ENCODE peak calls at places on chromosome 12, in seven cellular contexts. E, Q, S, V, F, K and H are unnamed samples. For H3K36me3 and H3K27me3, the result is how much of the 10 kb centered on the place peaks cover.

GRCh38 chr12:47740536-47741339 is 15.4 kb upstream of the ENDOU start:
- DNase-seq in K (no peak), S (no peak), F (no peak), Q (no peak), V (no peak), E (no peak), H (no peak)

GRCh38 chr12:6226002-6226700 is 26.0 kb downstream of the CD9 start:
- DNase-seq in F (no peak), K (no peak), Q (no peak), E (no peak), S (peak), V (no peak), H (no peak)

GRCh38 chr12:128844031-128844635 is 9.1 kb upstream of the GLT1D1 start:
- DNase-seq in E (no peak), V (no peak), Q (no peak), F (peak), K (peak), S (no peak), H (no peak)

GRCh38 chr12:24562761-24563392 is 386.0 kb downstream of the BCAT1 start:
- DNase-seq in E (no peak), K (peak), F (peak), V (no peak), S (peak), Q (peak), H (peak)

GRCh38 chr12:6821674-6822433 is at the start of gene GPR162:
- DNase-seq in K (peak), F (peak), V (no peak), Q (peak), S (peak), E (no peak), H (no peak)

GRCh38 chr12:13154851-13155250 is 41.7 kb upstream of the EMP1 start:
- DNase-seq in F (no peak), E (no peak), Q (no peak), K (no peak), S (no peak), V (no peak), H (no peak)

GRCh38 chr12:20950248-20950647 is 139.7 kb downstream of the SLCO1B3 start:
- DNase-seq in V (no peak), F (no peak), Q (peak), E (no peak), S (no peak), K (peak), H (no peak)

GRCh38 chr12:46217686-46218508 is 50.9 kb downstream of the SLC38A1 start:
- DNase-seq in V (peak), S (no peak), K (no peak), E (no peak), Q (no peak), F (no peak), H (no peak)

GRCh38 chr12:89899651-89900050 is 191.0 kb upstream of the ATP2B1 start:
- DNase-seq in E (no peak), S (no peak), Q (no peak), K (peak), V (no peak), F (no peak), H (no peak)

GRCh38 chr12:91529829-91530228 is 347.2 kb upstream of the DCN start:
- DNase-seq in E (no peak), V (no peak), K (no peak), S (no peak), F (no peak), Q (peak), H (no peak)

GRCh38 chr12:80190001-80190400 is 90.7 kb downstream of the OTOGL start:
- DNase-seq in Q (no peak), F (no peak), E (no peak), S (no peak), V (no peak), K (no peak), H (no peak)

GRCh38 chr12:129607293-129607692 is 296.5 kb downstream of the TMEM132D start:
- DNase-seq in K (peak), F (no peak), Q (peak), V (no peak), S (no peak), E (no peak), H (no peak)

GRCh38 chr12:131044136-131044535 is 90.4 kb downstream of the ADGRD1 start:
- DNase-seq in E (no peak), K (no peak), F (peak), V (no peak), Q (no peak), S (no peak), H (peak)

GRCh38 chr12:108419949-108420348 is 80.8 kb upstream of the CMKLR1 start:
- DNase-seq in V (no peak), K (no peak), Q (no peak), S (no peak), F (no peak), E (no peak), H (no peak)

GRCh38 chr12:29847246-29847645 is 63.5 kb upstream of the TMTC1 start:
- DNase-seq in S (no peak), V (no peak), Q (no peak), F (no peak), K (no peak), E (no peak), H (no peak)

GRCh38 chr12:8951744-8952143 is 2.3 kb upstream of the M6PR start:
- DNase-seq in F (no peak), V (peak), E (no peak), S (no peak), K (no peak), Q (no peak), H (no peak)

GRCh38 chr12:28872654-28873268 is 276.3 kb upstream of the FAR2 start:
- DNase-seq in E (no peak), S (peak), Q (peak), K (peak), V (no peak), F (no peak), H (no peak)

GRCh38 chr12:48901278-48901677 is 24.0 kb downstream of the FKBP11 start:
- DNase-seq in K (no peak), V (no peak), E (no peak), S (no peak), Q (no peak), F (no peak), H (no peak)

GRCh38 chr12:72197790-72198189 is 74.4 kb upstream of the TRHDE start:
- DNase-seq in F (no peak), S (no peak), Q (no peak), V (no peak), E (no peak), K (no peak), H (no peak)

GRCh38 chr12:65715976-65716375 is 108.3 kb upstream of the HMGA2 start:
- DNase-seq in E (no peak), F (no peak), K (peak), Q (no peak), V (no peak), S (no peak), H (no peak)

GRCh38 chr12:57983150-57983857 is 41.9 kb downstream of the ATP23 start:
- DNase-seq in K (peak), E (peak), V (no peak), Q (peak), S (peak), F (no peak), H (no peak)

GRCh38 chr12:130873825-130874224 is 2.0 kb downstream of the RAN start:
- DNase-seq in Q (no peak), S (no peak), E (no peak), F (no peak), V (no peak), K (no peak), H (no peak)

GRCh38 chr12:115500872-115501271 is 776.6 kb downstream of the MED13L start:
- DNase-seq in S (no peak), E (no peak), Q (no peak), V (no peak), K (no peak), F (no peak), H (no peak)

GRCh38 chr12:18246057-18246456 is 15.3 kb upstream of the PIK3C2G start:
- DNase-seq in E (no peak), S (no peak), F (no peak), V (no peak), Q (no peak), K (peak), H (no peak)
- TF ChIP-seq CTCF in E (peak), S (no peak), F (no peak), V (no peak), Q (peak), K (peak), H (no peak)

GRCh38 chr12:132657004-132657727 is 30.0 kb downstream of the POLE start:
- DNase-seq in V (no peak), Q (no peak), S (no peak), K (no peak), E (no peak), F (no peak), H (no peak)
- H3K36me3 ChIP-seq in V (under half), Q (under half), S (under half), K (half or more), E (under half), F (half or more), H (half or more)

DNA sequence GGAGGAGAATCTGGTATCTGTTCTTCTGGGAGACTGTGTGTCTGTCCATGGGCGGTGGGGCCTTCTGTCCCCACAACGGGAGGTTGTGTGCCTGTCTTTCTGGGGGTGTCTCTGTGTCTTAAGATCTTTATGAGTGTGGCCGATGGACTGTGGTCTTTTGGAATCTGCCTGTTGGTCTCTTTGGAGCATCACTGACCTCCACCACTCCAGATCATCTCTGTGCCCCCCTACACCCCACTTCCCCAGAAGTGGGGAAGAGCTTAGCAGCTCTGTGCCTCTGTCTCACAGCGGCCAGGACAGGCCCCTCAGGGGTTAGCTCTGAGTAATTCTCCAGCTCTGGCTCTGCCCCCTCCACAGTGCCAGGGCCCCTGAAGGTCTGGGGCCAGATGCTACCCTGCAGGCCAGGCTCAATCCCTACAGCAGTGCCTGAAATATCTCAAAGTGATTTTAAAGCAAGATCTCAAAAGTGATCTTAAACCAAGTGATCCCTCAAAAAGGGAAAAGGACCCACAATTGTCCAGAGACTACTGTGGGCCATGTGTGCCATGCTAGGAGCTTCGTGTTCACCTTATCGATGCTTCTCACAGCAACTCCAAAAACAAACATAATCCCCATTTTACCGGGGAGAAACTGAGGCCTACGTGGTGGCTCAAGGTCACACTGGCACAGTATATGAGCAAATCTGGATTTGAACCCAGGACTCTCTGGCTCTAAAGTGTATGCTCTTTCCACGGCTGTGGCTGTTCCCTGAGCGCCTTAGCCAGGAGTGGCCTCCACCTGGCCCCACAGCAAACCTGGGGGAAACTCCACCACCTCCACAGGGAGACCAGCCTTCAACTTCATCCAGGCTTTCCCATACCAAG is 26.0 kb upstream of the KRT78 start:
- DNase-seq in E (no peak), V (no peak), K (no peak), Q (no peak), S (no peak), F (no peak), H (no peak)
- H3K27me3 ChIP-seq in E (under half), V (under half), K (under half), Q (under half), S (under half), F (under half), H (under half)

GRCh38 chr12:98678946-98679610 is 34.0 kb downstream of the APAF1 start:
- DNase-seq in V (no peak), K (no peak), S (no peak), E (no peak), Q (no peak), F (no peak), H (no peak)

GRCh38 chr12:98679611-98680005 is 34.5 kb downstream of the APAF1 start:
- DNase-seq in Q (no peak), V (no peak), K (no peak), F (no peak), E (no peak), S (no peak), H (no peak)

GRCh38 chr12:98684199-98684598 is 39.1 kb downstream of the APAF1 start:
- DNase-seq in F (no peak), Q (no peak), K (no peak), S (no peak), V (no peak), E (no peak), H (no peak)

GRCh38 chr12:98678236-98678945 is 33.3 kb downstream of the APAF1 start:
- DNase-seq in E (no peak), V (no peak), K (peak), F (no peak), S (no peak), Q (no peak), H (no peak)
- TF ChIP-seq CTCF in E (no peak), V (no peak), K (peak), F (no peak), S (no peak), Q (no peak), H (no peak)

GRCh38 chr12:113000433-113000832 is 22.1 kb downstream of the OAS2 start:
- DNase-seq in Q (no peak), E (no peak), V (no peak), K (no peak), S (no peak), F (no peak), H (no peak)
- H3K36me3 ChIP-seq in Q (under half), E (under half), V (half or more), K (under half), S (under half), F (half or more), H (half or more)

DNA sequence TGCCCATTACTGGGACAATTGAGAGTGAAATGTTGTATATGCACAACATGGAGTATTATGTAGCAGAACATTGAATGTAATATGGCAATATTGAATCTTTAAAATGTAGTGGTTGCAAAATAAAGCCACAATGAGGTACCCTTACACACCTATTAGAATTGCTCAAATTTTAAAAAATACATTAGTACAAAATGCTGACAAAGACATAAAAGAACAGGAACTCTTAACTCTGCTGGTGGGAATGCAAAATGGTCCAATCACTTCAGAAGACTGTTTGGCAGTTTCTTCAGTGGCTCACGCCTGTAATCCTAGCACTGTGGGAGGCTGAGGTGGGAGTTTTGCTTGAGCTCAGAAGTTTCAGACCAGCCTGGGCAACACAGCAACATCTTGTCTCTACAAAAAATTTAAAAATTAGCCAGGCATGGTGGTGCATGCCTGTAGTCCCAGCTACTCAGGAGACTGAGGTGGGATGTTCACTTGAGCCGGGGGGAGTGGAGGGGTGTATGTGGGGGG is 6.8 kb upstream of the NAP1L1 start:
- DNase-seq in Q (no peak), V (no peak), F (no peak), K (no peak), S (no peak), E (no peak), H (no peak)
- H3K27me3 ChIP-seq in Q (under half), V (under half), F (under half), K (under half), S (under half), E (under half), H (under half)

DNA sequence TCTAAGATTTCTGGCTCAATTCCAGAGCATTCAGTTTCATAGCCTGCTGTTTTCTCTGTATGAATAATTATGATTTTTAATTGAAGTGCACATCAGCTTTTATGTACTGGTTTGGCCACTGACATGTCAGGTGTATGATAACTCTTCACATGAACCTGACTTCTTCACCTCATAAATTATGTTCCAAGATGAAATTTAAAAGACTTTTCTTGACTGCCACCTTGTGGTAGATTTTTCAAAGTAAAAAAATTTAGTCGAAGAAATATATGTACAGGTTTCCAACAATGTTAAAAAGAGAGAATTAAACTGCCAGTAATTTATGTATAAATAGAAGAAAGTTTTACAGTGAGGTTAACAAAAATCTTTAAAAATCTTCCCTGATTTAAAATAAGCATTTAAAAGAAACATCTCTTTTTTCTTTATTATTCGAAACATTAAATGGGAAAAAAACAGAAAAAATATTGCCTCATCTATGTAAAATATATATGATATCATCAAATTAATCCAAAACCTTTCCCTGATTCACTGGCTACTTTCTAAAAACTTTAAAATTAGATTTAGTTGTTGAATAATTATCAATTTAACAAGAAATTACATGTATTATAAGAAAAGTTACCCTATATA is 124.9 kb upstream of the ATXN7L3B start:
- DNase-seq in F (no peak), E (no peak), S (no peak), V (no peak), Q (no peak), K (peak), H (no peak)
- TF ChIP-seq CTCF in F (peak), E (peak), S (peak), V (peak), Q (no peak), K (no peak), H (peak)

DNA sequence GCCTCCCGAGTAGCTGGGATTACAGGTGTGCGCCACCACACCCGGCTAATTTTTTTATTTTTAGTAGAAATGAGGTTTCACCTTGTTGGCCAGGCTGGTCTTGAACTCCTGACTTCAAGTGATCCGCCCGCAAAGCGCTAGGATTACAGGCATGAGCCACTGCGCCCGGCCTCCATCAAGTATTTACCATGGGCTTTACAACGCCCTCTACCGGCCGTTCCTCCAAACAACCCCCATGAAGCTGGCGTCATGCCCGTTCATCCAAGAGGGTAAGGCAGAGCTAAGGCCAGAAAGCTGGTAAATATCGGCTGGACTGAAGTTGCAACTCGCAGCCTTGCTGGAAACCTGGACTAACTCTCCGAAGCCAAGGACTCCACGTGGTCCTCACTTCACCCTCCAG is 41.6 kb downstream of the RNF34 start:
- DNase-seq in F (no peak), S (peak), E (no peak), K (peak), Q (no peak), V (no peak), H (no peak)
- H3K36me3 ChIP-seq in F (half or more), S (under half), E (under half), K (under half), Q (under half), V (under half), H (under half)